ENCODE peak calls at places on chromosome 14, in five cellular contexts. W, J, A, L and X are unnamed samples.

GRCh38 chr14:75379930-75380270 is 47.9 kb upstream of the JDP2 start:
- DNase-seq in W (no peak), L (no peak), A (no peak), J (no peak), X (no peak)

GRCh38 chr14:61433169-61433568 is 111.8 kb downstream of the PRKCH start:
- DNase-seq in W (no peak), A (no peak), L (no peak), J (no peak), X (no peak)

GRCh38 chr14:100239200-100239839 is 376 bp downstream of the YY1 start:
- DNase-seq in J (no peak), L (peak; percentile 38), W (no peak), A (no peak), X (peak; percentile 74)

GRCh38 chr14:74985028-74985310 is 17.8 kb upstream of the EIF2B2 start:
- DNase-seq in J (no peak), A (no peak), W (no peak), L (no peak), X (no peak)

GRCh38 chr14:101333335-101334280 is 227.7 kb upstream of the DIO3 start:
- DNase-seq in A (no peak), J (no peak), L (no peak), W (no peak), X (no peak)

GRCh38 chr14:88952901-88953300 is 128.4 kb downstream of the TTC8 start:
- DNase-seq in W (no peak), A (no peak), L (no peak), J (no peak), X (no peak)

GRCh38 chr14:94132285-94132887 is 3.0 kb upstream of the IFI27L2 start:
- DNase-seq in L (peak; percentile 51), A (peak; percentile 66), W (peak; percentile 66), J (peak; percentile 58), X (no peak)

GRCh38 chr14:104658325-104658712 is 31.1 kb upstream of the INF2 start:
- DNase-seq in W (no peak), L (no peak), A (no peak), J (no peak), X (no peak)

GRCh38 chr14:101986953-101987352 is 22.6 kb downstream of the DYNC1H1 start:
- DNase-seq in L (no peak), W (no peak), A (no peak), J (no peak), X (no peak)

GRCh38 chr14:73764881-73765280 is 50.7 kb upstream of the PNMA1 start:
- DNase-seq in J (peak; percentile 86), A (no peak), W (peak; percentile 83), L (peak; percentile 79), X (peak; percentile 86)

DNA sequence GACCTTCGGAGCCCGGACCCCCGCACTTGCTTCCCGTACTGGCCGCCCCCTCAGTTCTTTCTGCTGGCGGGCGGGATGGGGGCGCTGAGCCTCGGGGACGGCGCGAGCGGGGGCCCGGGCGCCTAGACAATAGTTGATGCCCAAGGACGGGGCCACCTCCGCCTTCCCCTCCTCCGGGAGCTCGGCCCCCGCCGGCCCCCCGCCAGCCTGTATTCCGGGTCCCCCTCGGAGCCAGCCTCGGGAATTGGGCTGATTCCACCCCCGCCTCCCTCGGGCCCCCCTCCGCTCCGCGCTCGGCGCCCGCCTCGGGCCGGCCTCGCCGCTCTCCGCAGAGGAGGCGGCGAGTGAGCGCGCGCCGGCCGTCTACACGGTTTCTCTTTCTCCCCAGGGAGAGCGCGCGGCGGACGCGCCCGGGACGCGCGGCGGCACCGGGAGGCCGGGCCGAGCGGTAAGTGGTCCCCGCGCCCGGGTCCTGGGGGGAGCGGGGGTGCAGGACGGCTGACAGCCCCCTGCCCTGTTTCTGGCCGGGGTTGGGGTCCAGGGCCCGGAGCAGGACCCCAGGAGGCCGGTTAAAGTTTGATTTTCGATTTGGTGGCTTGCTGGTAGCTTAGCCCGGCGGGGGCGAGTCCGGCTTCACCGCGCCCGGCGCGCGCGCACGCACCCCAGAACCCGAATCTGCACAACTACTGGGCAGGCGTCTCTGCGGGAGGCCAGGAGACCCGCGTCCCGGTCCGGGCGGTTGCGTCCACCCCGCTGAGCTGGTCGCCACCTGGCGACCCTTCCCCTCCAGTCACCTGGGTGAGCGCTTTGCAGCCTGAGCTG is 413.7 kb downstream of the PCNX1 start:
- DNase-seq in W (peak; percentile 73), L (peak; percentile 67), A (no peak), J (peak; percentile 4), X (peak; percentile 78)
- TF ChIP-seq POLR2AphosphoS5 in W (peak; percentile 6), L (peak; percentile 81), A (peak; percentile 19), J (no peak), X (peak; percentile 5)

GRCh38 chr14:58426819-58427288 is 477 bp downstream of the TIMM9 start:
- DNase-seq in W (peak; percentile 42), L (peak; percentile 59), A (no peak), J (peak; percentile 68), X (peak; percentile 80)
- TF ChIP-seq POLR2AphosphoS5 in W (no peak), L (peak; percentile 5), A (peak; percentile 53), J (peak; percentile 67), X (no peak)

GRCh38 chr14:54579606-54580005 is 12.7 kb downstream of the SAMD4A start:
- DNase-seq in L (no peak), W (no peak), J (no peak), A (no peak), X (no peak)
- TF ChIP-seq POLR2AphosphoS5 in L (peak; percentile 42), W (no peak), J (no peak), A (no peak), X (no peak)

GRCh38 chr14:77470192-77470870 is 12.4 kb downstream of the AHSA1 start:
- DNase-seq in W (no peak), J (no peak), A (no peak), L (peak; percentile 70), X (no peak)
- TF ChIP-seq POLR2AphosphoS5 in W (no peak), J (no peak), A (no peak), L (peak; percentile 5), X (no peak)

GRCh38 chr14:25944020-25944419 is 653.8 kb downstream of the NOVA1 start:
- DNase-seq in J (no peak), W (no peak), L (no peak), A (no peak), X (no peak)
- TF ChIP-seq POLR2AphosphoS5 in J (no peak), W (no peak), L (no peak), A (no peak), X (no peak)

GRCh38 chr14:64112859-64113258 is 181.3 kb downstream of the ESR2 start:
- DNase-seq in W (peak; percentile 58), J (no peak), L (peak; percentile 58), A (no peak), X (no peak)
- TF ChIP-seq POLR2AphosphoS5 in W (no peak), J (no peak), L (no peak), A (no peak), X (no peak)